ENCODE peak calls at places on chromosomes 4 and X, in nine cellular contexts. O, U, Z, B, S, X, T, Y and I are unnamed samples. For H3K4me1, the result is how much of the 10 kb centered on the place peaks cover.

GRCh38 chrX:135544338-135544948 is 24.0 kb downstream of the INTS6L start:
- DNase-seq in X (no peak), B (no peak), S (no peak), U (no peak), T (no peak), Z (no peak), Y (peak), O (no peak), I (no peak)

GRCh38 chr4:110632506-110633357 is 9.9 kb upstream of the PITX2 start:
- DNase-seq in U (no peak), X (no peak), T (no peak), B (peak), O (peak), Z (no peak), Y (no peak), S (no peak), I (no peak)

GRCh38 chrX:68196939-68197791 is 236.1 kb downstream of the OPHN1 start:
- DNase-seq in O (no peak), Y (peak), X (no peak), S (peak), T (no peak), Z (no peak), U (peak), B (peak), I (no peak)

GRCh38 chr4:36719425-36719824 is 438.0 kb downstream of the DTHD1 start:
- DNase-seq in O (no peak), X (no peak), T (no peak), B (peak), Y (no peak), U (no peak), S (no peak), Z (no peak), I (no peak)

GRCh38 chr4:180665994-180666818 is 1577.0 kb upstream of the TENM3 start:
- DNase-seq in U (no peak), Y (peak), T (no peak), Z (no peak), O (no peak), X (no peak), B (peak), S (peak), I (peak)

GRCh38 chrX:136623400-136623799 is 24.6 kb upstream of the CD40LG start:
- DNase-seq in Y (no peak), B (no peak), U (no peak), T (no peak), S (no peak), X (no peak), Z (no peak), O (no peak), I (no peak)

GRCh38 chrX:41301438-41301824 is 32.5 kb upstream of the DDX3X start:
- DNase-seq in Y (no peak), X (no peak), O (no peak), U (no peak), Z (no peak), S (no peak), B (no peak), T (no peak), I (no peak)

GRCh38 chrX:8364369-8365141 is 100.1 kb upstream of the VCX3B start:
- DNase-seq in O (no peak), B (peak), Y (peak), T (no peak), U (no peak), Z (peak), X (no peak), S (peak), I (no peak)

GRCh38 chr4:5757091-5757490 is 46.1 kb downstream of the EVC start:
- DNase-seq in B (no peak), T (no peak), O (no peak), S (no peak), Z (no peak), U (no peak), X (no peak), Y (no peak), I (no peak)
- H3K4me1 ChIP-seq in B (under half), T (under half), O (under half), S (under half), Z (under half), U (under half), X (under half), Y (under half), I (under half)

GRCh38 chrX:11929476-11929875 is 171.4 kb downstream of the MSL3 start:
- DNase-seq in S (no peak), Y (no peak), T (no peak), O (no peak), B (no peak), Z (no peak), U (no peak), X (no peak), I (no peak)

GRCh38 chrX:11932423-11932822 is 174.4 kb downstream of the MSL3 start:
- DNase-seq in O (no peak), Y (no peak), X (no peak), S (no peak), Z (no peak), T (no peak), B (no peak), U (no peak), I (no peak)

DNA sequence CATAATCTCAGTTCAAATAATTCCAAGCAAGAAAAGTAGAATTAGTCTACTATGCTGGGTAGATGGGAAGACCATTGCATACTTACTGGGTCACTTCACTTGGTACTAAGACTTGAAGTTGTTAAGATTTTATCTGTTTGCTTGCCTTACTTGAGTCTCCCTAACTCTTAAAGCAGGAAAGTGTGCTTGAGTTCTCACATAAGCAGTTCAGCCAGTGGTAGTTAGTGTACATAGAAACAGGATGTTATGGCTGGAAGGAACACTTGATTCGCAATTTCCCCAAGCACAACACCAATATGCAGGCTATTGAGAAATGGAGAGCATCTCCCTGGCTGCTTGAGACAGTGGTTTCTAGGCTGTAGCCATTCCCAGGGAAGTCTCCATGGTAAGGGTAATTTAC is 176.1 kb downstream of the MSL3 start:
- DNase-seq in Z (no peak), S (no peak), X (no peak), U (no peak), O (no peak), B (no peak), Y (no peak), T (no peak), I (no peak)
- H3K4me1 ChIP-seq in Z (under half), S (under half), X (under half), U (under half), O (under half), B (under half), Y (under half), T (under half), I (under half)

GRCh38 chr4:152535236-152535902 is 523 bp downstream of the FBXW7 start:
- DNase-seq in X (no peak), Y (no peak), S (no peak), U (no peak), T (peak), B (peak), O (peak), Z (peak), I (peak)

GRCh38 chr4:152534541-152535231 is 1.2 kb downstream of the FBXW7 start:
- DNase-seq in B (peak), Y (peak), T (peak), S (no peak), X (no peak), O (peak), Z (peak), U (no peak), I (peak)

GRCh38 chr4:152537881-152538280 is 2.0 kb upstream of the FBXW7 start:
- DNase-seq in B (no peak), O (no peak), T (no peak), X (no peak), U (no peak), S (no peak), Y (no peak), Z (no peak), I (no peak)

GRCh38 chr4:152535903-152536544 is at the start of gene FBXW7:
- DNase-seq in S (peak), Y (peak), Z (peak), X (peak), B (peak), U (peak), T (peak), O (peak), I (peak)

DNA sequence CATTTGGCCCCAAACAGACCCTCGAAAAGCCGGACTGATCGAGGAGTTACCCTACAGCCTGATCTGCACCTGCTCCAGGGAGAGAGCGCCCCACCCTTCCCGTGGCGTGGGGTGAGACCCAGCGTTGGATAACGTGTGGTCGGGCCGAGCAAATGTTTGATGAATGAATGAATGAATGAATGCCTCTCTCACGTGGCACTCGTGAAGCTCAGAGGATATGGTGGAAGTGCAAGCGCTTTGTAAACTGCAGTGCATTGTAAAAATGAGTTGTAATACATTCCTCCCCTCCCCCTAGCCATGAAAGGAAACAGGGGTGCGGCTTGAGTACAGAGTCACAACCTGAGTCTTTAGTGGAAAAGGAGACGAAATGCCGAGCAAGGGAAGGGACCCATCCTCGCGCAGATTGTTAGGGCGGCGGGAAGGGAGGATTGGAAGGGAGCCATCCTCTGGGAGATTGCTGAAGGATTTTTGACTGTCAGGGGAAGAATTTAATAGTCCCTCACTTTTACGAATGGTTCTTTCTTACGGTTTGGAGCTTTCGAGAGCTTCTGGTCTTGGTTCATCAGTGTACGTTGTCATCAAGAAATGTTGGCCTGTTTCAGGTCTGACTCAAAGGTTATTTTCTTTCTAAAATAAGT is 772 bp upstream of the FBXW7 start:
- DNase-seq in T (no peak), X (no peak), B (peak), Z (no peak), O (no peak), S (no peak), Y (no peak), U (peak), I (no peak)
- H3K4me1 ChIP-seq in T (under half), X (under half), B (under half), Z (under half), O (under half), S (under half), Y (under half), U (under half), I (under half)

DNA sequence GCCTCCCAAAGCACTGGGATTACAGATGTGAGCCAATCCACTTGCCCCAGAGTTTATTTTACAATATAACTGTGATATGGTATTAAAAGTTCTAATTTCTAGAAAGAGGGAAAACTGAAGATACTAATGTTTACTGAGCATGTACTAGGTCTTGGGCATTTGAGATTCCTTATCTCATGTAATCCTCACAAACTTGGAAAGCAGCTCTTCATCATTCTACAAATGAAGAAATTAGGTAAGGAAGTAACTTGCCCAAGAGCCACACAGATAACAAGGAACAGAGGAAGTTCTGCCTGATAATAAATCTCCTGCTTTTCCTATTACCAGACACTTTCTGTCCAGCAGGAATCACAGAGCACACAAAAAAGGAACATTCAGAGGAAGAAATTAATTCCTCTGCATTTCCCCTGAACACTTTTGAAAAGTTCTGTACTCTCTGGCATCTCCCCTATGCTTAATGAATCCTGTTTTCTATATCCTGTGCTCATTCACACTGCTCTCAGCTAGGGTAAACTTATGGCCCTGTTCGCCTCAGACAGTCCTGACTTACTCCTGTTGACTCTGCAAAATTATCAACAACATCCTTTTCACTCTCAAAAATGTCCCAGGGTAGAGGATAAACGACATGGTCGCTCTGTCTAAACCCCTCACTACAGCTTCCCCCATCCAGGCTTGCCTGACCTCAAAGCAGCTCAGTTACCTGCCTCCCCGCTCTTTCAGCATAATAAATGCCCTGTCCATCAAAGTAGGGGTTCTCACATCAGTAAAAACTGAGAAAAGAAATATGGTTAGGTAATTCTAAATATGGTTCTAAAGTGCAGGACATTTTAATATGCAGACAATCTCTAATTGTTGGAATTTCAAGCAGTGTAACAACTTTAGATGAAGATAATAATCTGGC is 13.7 kb downstream of the SH3RF1 start:
- DNase-seq in T (no peak), Z (no peak), U (no peak), O (no peak), Y (no peak), B (no peak), S (no peak), X (no peak), I (no peak)
- H3K4me1 ChIP-seq in T (half or more), Z (half or more), U (under half), O (under half), Y (under half), B (half or more), S (under half), X (under half), I (half or more)

DNA sequence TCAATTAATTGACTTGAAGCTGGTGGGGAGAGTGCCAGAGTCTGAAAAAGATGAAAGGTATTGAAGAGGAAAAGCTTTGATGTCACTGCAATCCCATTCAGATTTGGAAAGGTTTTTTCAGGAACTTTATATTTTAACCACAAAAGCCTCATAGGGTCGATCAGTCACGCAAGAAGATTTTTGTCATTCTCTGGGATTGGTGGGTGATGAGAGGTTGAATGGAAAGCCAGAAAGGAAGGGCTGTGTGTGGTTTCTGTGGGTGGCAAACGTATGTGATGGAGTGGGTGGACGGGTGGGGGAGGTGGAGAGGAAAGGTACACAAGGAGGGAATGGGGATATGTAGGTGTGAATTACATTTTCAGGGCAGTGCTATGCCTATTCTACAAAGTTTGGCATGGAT is 173.8 kb upstream of the SCML1 start:
- DNase-seq in T (no peak), B (no peak), U (no peak), S (no peak), Y (no peak), O (no peak), X (no peak), Z (no peak), I (no peak)
- H3K4me1 ChIP-seq in T (under half), B (under half), U (under half), S (under half), Y (under half), O (under half), X (under half), Z (under half), I (under half)

DNA sequence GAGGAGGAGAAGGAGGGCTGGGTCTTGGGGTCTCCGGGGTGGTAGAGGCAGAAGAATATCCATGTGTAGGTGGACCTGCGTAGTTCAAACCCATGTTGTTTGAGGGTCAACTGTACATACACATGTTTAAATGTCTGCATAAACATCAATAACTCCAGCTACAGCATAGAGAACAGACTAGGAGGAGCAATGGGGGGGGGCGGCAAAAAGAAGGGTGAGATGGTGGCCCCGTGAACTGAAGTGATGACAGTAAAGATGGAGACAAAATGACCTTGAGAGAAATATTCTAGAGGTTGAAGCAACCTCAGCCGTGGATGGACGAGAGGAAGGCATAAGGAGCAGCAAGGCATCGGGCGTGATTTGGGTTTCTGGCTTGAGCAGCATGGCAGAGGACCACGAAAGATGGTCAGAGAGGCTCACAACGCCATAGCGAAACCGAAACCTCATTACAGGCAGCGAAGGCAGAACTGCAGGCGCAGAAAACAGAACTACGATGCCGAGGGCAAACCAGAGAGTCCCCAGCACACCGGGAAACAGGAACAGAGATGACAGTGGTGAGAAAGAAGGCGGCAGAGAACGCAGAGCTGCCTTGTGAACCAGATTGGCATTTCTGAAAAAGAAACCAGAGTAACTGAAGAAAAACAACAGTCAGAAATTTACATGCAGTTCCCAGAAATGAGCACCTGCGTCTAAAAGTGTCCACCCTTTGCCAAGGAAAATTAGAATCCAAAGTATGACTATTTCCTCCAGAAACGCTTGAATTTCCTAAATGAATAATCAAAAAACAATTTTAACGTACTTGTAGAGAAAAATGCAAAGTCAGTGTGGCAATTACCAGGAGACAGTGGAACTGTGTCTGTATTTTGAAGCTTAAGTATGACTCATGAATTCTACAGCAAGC is 50.2 kb upstream of the ENPP6 start:
- DNase-seq in Z (peak), S (no peak), X (peak), T (no peak), Y (no peak), O (no peak), U (peak), B (no peak), I (no peak)
- H3K4me1 ChIP-seq in Z (under half), S (under half), X (half or more), T (under half), Y (under half), O (under half), U (under half), B (under half), I (under half)